ENCODE peak calls at places on chromosomes 6 and 20, in five cellular contexts. O is Daoy, B is AG10803, U is sigmoid colon, T is GDM1. G is an unnamed sample.

GRCh38 chr6:161549977-161550655 is 276.3 kb upstream of the AGPAT4 start:
- DNase-seq in O (peak), B (no peak), U (no peak), T (no peak), G (no peak)

GRCh38 chr6:25883991-25884390 is 9.9 kb upstream of the SLC17A3 start:
- DNase-seq in O (no peak), B (peak), U (no peak), T (no peak), G (no peak)

GRCh38 chr20:12927489-12927888 is 81.3 kb upstream of the SPTLC3 start:
- DNase-seq in O (peak), B (no peak), U (no peak), T (no peak), G (no peak)

GRCh38 chr6:116034327-116034726 is 26.4 kb downstream of the FRK start:
- DNase-seq in O (peak), B (peak), U (no peak), T (no peak), G (no peak)

GRCh38 chr6:50030777-50031562 is 9.2 kb upstream of the DEFB110 start:
- DNase-seq in O (peak), B (peak), U (no peak), T (no peak), G (no peak)

GRCh38 chr6:46932526-46932925 is 10.8 kb upstream of the ADGRF5 start:
- DNase-seq in O (peak), B (peak), U (no peak), T (no peak), G (no peak)

GRCh38 chr6:79610301-79611009 is 20.7 kb upstream of the SH3BGRL2 start:
- DNase-seq in O (no peak), B (no peak), U (no peak), T (no peak), G (no peak)

GRCh38 chr6:42628604-42629003 is 64.8 kb downstream of the UBR2 start:
- DNase-seq in O (no peak), B (no peak), U (no peak), T (no peak), G (no peak)

GRCh38 chr6:4612636-4613171 is 163.5 kb upstream of the CDYL start:
- DNase-seq in O (no peak), B (peak), U (peak), T (no peak), G (no peak)

GRCh38 chr6:166258854-166259276 is 49.3 kb downstream of the PRR18 start:
- DNase-seq in O (peak), B (no peak), U (no peak), T (peak), G (peak)

GRCh38 chr6:25278557-25278913 is 639 bp upstream of the CARMIL1 start:
- DNase-seq in O (no peak), B (no peak), U (no peak), T (no peak), G (no peak)

GRCh38 chr20:31862506-31862905 is 7.8 kb downstream of the DUSP15 start:
- DNase-seq in O (no peak), B (no peak), U (no peak), T (no peak), G (no peak)

GRCh38 chr6:157990321-157991066 is 8.8 kb downstream of the SYNJ2 start:
- DNase-seq in O (no peak), B (no peak), U (no peak), T (no peak), G (no peak)

GRCh38 chr6:71211799-71212198 is 76.8 kb upstream of the OGFRL1 start:
- DNase-seq in O (no peak), B (peak), U (no peak), T (no peak), G (no peak)